ENCODE peak calls at places on chromosomes 1 and 21, in seven cellular contexts. T is GM19239; E is NCI-H1105 treated with DMSO at 0.1 percent for 48 hours; Z is AG08396; X is esophagus squamous epithelium; J is CD8-positive, alpha-beta T cell; D is T-helper 9 cell. C is an unnamed sample.

GRCh38 chr1:201759194-201759814 is 69.7 kb upstream of the IPO9 start:
- DNase-seq in T (no peak), Z (no peak), D (no peak), X (no peak), J (no peak), E (no peak), C (no peak)

GRCh38 chr1:96804649-96805048 is 83.1 kb downstream of the PTBP2 start:
- DNase-seq in Z (no peak), D (no peak), J (no peak), E (no peak), T (no peak), X (no peak), C (no peak)

GRCh38 chr1:168688679-168689657 is 40.0 kb downstream of the DPT start:
- DNase-seq in E (no peak), T (no peak), J (no peak), Z (no peak), X (no peak), D (no peak), C (no peak)

GRCh38 chr1:149940427-149940826 is 3.7 kb upstream of the MTMR11 start:
- DNase-seq in J (no peak), D (no peak), T (no peak), E (no peak), X (no peak), Z (no peak), C (no peak)

GRCh38 chr1:230423936-230424335 is 2.2 kb downstream of the PGBD5 start:
- DNase-seq in J (no peak), Z (no peak), X (no peak), E (no peak), D (no peak), T (no peak), C (no peak)

GRCh38 chr1:31625561-31626272 is 8.2 kb downstream of the HCRTR1 start:
- DNase-seq in X (no peak), D (no peak), T (no peak), E (no peak), Z (peak), J (no peak), C (no peak)

GRCh38 chr21:42311160-42311559 is 4.0 kb downstream of the TFF3 start:
- DNase-seq in D (no peak), J (no peak), Z (no peak), E (no peak), X (no peak), T (no peak), C (no peak)

GRCh38 chr21:45893166-45894106 is 88.1 kb upstream of the COL6A1 start:
- DNase-seq in E (no peak), X (no peak), Z (no peak), T (no peak), D (no peak), J (no peak), C (no peak)

GRCh38 chr1:150875197-150876110 is 945 bp downstream of the ARNT start:
- DNase-seq in T (no peak), X (no peak), Z (no peak), E (no peak), J (no peak), D (no peak), C (no peak)